ENCODE peak calls at places on chromosomes 2 and 18, in ten cellular contexts. One of them, this sample, is unnamed.

GRCh38 chr2:151728736-151729415 is 5.4 kb downstream of the NEB start:
- DNase-seq in hepatocyte: no peak
- DNase-seq in ACHN: no peak
- DNase-seq in 8988T: no peak
- DNase-seq in CD8-positive, alpha-beta T cell: no peak
- DNase-seq in stimulated activated CD8-positive, alpha-beta memory T cell treated with anti-CD3 and anti-CD28 coated beads, Interleukin-4, amount 100 ng/mL, for 1 hour: no peak
- DNase-seq in T1000: no peak
- DNase-seq in hepatic stellate cell: no peak
- DNase-seq in heart left ventricle: no peak
- DNase-seq in mesenteric fat pad: no peak
- DNase-seq in this sample: no peak

GRCh38 chr2:205802069-205802468 is 119.8 kb downstream of the NRP2 start:
- DNase-seq in mesenteric fat pad: no peak
- DNase-seq in hepatocyte: no peak
- DNase-seq in heart left ventricle: no peak
- DNase-seq in stimulated activated CD8-positive, alpha-beta memory T cell treated with anti-CD3 and anti-CD28 coated beads, Interleukin-4, amount 100 ng/mL, for 1 hour: no peak
- DNase-seq in CD8-positive, alpha-beta T cell: no peak
- DNase-seq in 8988T: no peak
- DNase-seq in hepatic stellate cell: no peak
- DNase-seq in ACHN: no peak
- DNase-seq in T1000: no peak
- DNase-seq in this sample: no peak

GRCh38 chr2:129404000-129404700 is 575.3 kb upstream of the RAB6C start:
- DNase-seq in CD8-positive, alpha-beta T cell: no peak
- DNase-seq in stimulated activated CD8-positive, alpha-beta memory T cell treated with anti-CD3 and anti-CD28 coated beads, Interleukin-4, amount 100 ng/mL, for 1 hour: no peak
- DNase-seq in hepatocyte: no peak
- DNase-seq in heart left ventricle: no peak
- DNase-seq in ACHN: no peak
- DNase-seq in hepatic stellate cell: no peak
- DNase-seq in mesenteric fat pad: no peak
- DNase-seq in 8988T: no peak
- DNase-seq in T1000: no peak
- DNase-seq in this sample: no peak

GRCh38 chr2:126419403-126419802 is 236.6 kb upstream of the GYPC start:
- DNase-seq in 8988T: no peak
- DNase-seq in hepatocyte: no peak
- DNase-seq in stimulated activated CD8-positive, alpha-beta memory T cell treated with anti-CD3 and anti-CD28 coated beads, Interleukin-4, amount 100 ng/mL, for 1 hour: no peak
- DNase-seq in CD8-positive, alpha-beta T cell: no peak
- DNase-seq in T1000: no peak
- DNase-seq in ACHN: no peak
- DNase-seq in mesenteric fat pad: no peak
- DNase-seq in heart left ventricle: no peak
- DNase-seq in hepatic stellate cell: no peak
- DNase-seq in this sample: no peak

GRCh38 chr2:219030177-219030940 is 11.0 kb downstream of the CFAP65 start:
- DNase-seq in hepatocyte: no peak
- DNase-seq in hepatic stellate cell: no peak
- DNase-seq in ACHN: no peak
- DNase-seq in stimulated activated CD8-positive, alpha-beta memory T cell treated with anti-CD3 and anti-CD28 coated beads, Interleukin-4, amount 100 ng/mL, for 1 hour: no peak
- DNase-seq in 8988T: no peak
- DNase-seq in T1000: no peak
- DNase-seq in CD8-positive, alpha-beta T cell: no peak
- DNase-seq in mesenteric fat pad: no peak
- DNase-seq in heart left ventricle: no peak
- DNase-seq in this sample: no peak

GRCh38 chr2:101114268-101114783 is 36.9 kb downstream of the TBC1D8 start:
- DNase-seq in ACHN: no peak
- DNase-seq in 8988T: no peak
- DNase-seq in T1000: no peak
- DNase-seq in mesenteric fat pad: no peak
- DNase-seq in heart left ventricle: no peak
- DNase-seq in hepatocyte: no peak
- DNase-seq in CD8-positive, alpha-beta T cell: no peak
- DNase-seq in stimulated activated CD8-positive, alpha-beta memory T cell treated with anti-CD3 and anti-CD28 coated beads, Interleukin-4, amount 100 ng/mL, for 1 hour: no peak
- DNase-seq in hepatic stellate cell: no peak
- DNase-seq in this sample: peak

GRCh38 chr18:62784338-62784965 is 69.1 kb downstream of the PHLPP1 start:
- DNase-seq in stimulated activated CD8-positive, alpha-beta memory T cell treated with anti-CD3 and anti-CD28 coated beads, Interleukin-4, amount 100 ng/mL, for 1 hour: no peak
- DNase-seq in mesenteric fat pad: no peak
- DNase-seq in ACHN: no peak
- DNase-seq in T1000: no peak
- DNase-seq in CD8-positive, alpha-beta T cell: no peak
- DNase-seq in 8988T: no peak
- DNase-seq in heart left ventricle: no peak
- DNase-seq in hepatocyte: no peak
- DNase-seq in hepatic stellate cell: no peak
- DNase-seq in this sample: no peak

GRCh38 chr2:10500601-10501361 is 52.7 kb upstream of the ODC1 start:
- DNase-seq in heart left ventricle: no peak
- DNase-seq in hepatic stellate cell: no peak
- DNase-seq in 8988T: no peak
- DNase-seq in CD8-positive, alpha-beta T cell: no peak
- DNase-seq in hepatocyte: no peak
- DNase-seq in ACHN: no peak
- DNase-seq in T1000: peak
- DNase-seq in stimulated activated CD8-positive, alpha-beta memory T cell treated with anti-CD3 and anti-CD28 coated beads, Interleukin-4, amount 100 ng/mL, for 1 hour: no peak
- DNase-seq in mesenteric fat pad: peak
- DNase-seq in this sample: no peak

GRCh38 chr2:30803281-30803680 is 4.0 kb downstream of the CAPN13 start:
- DNase-seq in heart left ventricle: no peak
- DNase-seq in hepatocyte: no peak
- DNase-seq in CD8-positive, alpha-beta T cell: no peak
- DNase-seq in mesenteric fat pad: no peak
- DNase-seq in hepatic stellate cell: no peak
- DNase-seq in 8988T: no peak
- DNase-seq in ACHN: no peak
- DNase-seq in stimulated activated CD8-positive, alpha-beta memory T cell treated with anti-CD3 and anti-CD28 coated beads, Interleukin-4, amount 100 ng/mL, for 1 hour: no peak
- DNase-seq in T1000: no peak
- DNase-seq in this sample: no peak

GRCh38 chr2:226794077-226794670 is 5.4 kb downstream of the IRS1 start:
- DNase-seq in hepatocyte: no peak
- DNase-seq in hepatic stellate cell: no peak
- DNase-seq in T1000: no peak
- DNase-seq in 8988T: no peak
- DNase-seq in stimulated activated CD8-positive, alpha-beta memory T cell treated with anti-CD3 and anti-CD28 coated beads, Interleukin-4, amount 100 ng/mL, for 1 hour: no peak
- DNase-seq in CD8-positive, alpha-beta T cell: no peak
- DNase-seq in mesenteric fat pad: no peak
- DNase-seq in ACHN: no peak
- DNase-seq in heart left ventricle: no peak
- DNase-seq in this sample: no peak

GRCh38 chr2:98761267-98761781 is 30.4 kb upstream of the MGAT4A start:
- DNase-seq in mesenteric fat pad: no peak
- DNase-seq in heart left ventricle: no peak
- DNase-seq in hepatocyte: no peak
- DNase-seq in T1000: no peak
- DNase-seq in CD8-positive, alpha-beta T cell: peak
- DNase-seq in hepatic stellate cell: no peak
- DNase-seq in stimulated activated CD8-positive, alpha-beta memory T cell treated with anti-CD3 and anti-CD28 coated beads, Interleukin-4, amount 100 ng/mL, for 1 hour: no peak
- DNase-seq in ACHN: no peak
- DNase-seq in 8988T: no peak
- DNase-seq in this sample: no peak

GRCh38 chr2:85277416-85278158 is 50.2 kb downstream of the TGOLN2 start:
- DNase-seq in ACHN: no peak
- DNase-seq in stimulated activated CD8-positive, alpha-beta memory T cell treated with anti-CD3 and anti-CD28 coated beads, Interleukin-4, amount 100 ng/mL, for 1 hour: no peak
- DNase-seq in hepatocyte: peak
- DNase-seq in hepatic stellate cell: peak
- DNase-seq in heart left ventricle: peak
- DNase-seq in T1000: no peak
- DNase-seq in mesenteric fat pad: no peak
- DNase-seq in CD8-positive, alpha-beta T cell: no peak
- DNase-seq in 8988T: no peak
- DNase-seq in this sample: no peak

GRCh38 chr18:26637983-26638382 is 89.6 kb upstream of the KCTD1 start:
- DNase-seq in T1000: no peak
- DNase-seq in heart left ventricle: no peak
- DNase-seq in CD8-positive, alpha-beta T cell: no peak
- DNase-seq in 8988T: no peak
- DNase-seq in ACHN: no peak
- DNase-seq in mesenteric fat pad: no peak
- DNase-seq in hepatocyte: no peak
- DNase-seq in hepatic stellate cell: no peak
- DNase-seq in stimulated activated CD8-positive, alpha-beta memory T cell treated with anti-CD3 and anti-CD28 coated beads, Interleukin-4, amount 100 ng/mL, for 1 hour: no peak
- DNase-seq in this sample: no peak

GRCh38 chr2:25851740-25852503 is 26.4 kb downstream of the ASXL2 start:
- DNase-seq in mesenteric fat pad: no peak
- DNase-seq in hepatocyte: peak
- DNase-seq in ACHN: peak
- DNase-seq in stimulated activated CD8-positive, alpha-beta memory T cell treated with anti-CD3 and anti-CD28 coated beads, Interleukin-4, amount 100 ng/mL, for 1 hour: no peak
- DNase-seq in 8988T: no peak
- DNase-seq in hepatic stellate cell: peak
- DNase-seq in CD8-positive, alpha-beta T cell: no peak
- DNase-seq in heart left ventricle: no peak
- DNase-seq in T1000: no peak
- DNase-seq in this sample: peak

GRCh38 chr18:13423352-13423751 is 204.8 kb downstream of the LDLRAD4 start:
- DNase-seq in stimulated activated CD8-positive, alpha-beta memory T cell treated with anti-CD3 and anti-CD28 coated beads, Interleukin-4, amount 100 ng/mL, for 1 hour: no peak
- DNase-seq in CD8-positive, alpha-beta T cell: no peak
- DNase-seq in 8988T: no peak
- DNase-seq in heart left ventricle: no peak
- DNase-seq in ACHN: no peak
- DNase-seq in hepatic stellate cell: no peak
- DNase-seq in hepatocyte: no peak
- DNase-seq in T1000: no peak
- DNase-seq in mesenteric fat pad: no peak
- DNase-seq in this sample: no peak